ENCODE peak calls at places on chromosomes 16 and 17, in seven cellular contexts. S is NCI-H460, T is aorta, Z is fibroblast of pulmonary artery, F is ureter, Q is cardiac septum, P is HFF-Myc. X is an unnamed sample.

GRCh38 chr16:1887711-1888354 is 15.9 kb upstream of the MEIOB start:
- DNase-seq in S (no peak), T (no peak), Z (no peak), F (no peak), Q (no peak), P (no peak), X (no peak)

GRCh38 chr16:86525696-86526095 is 15.4 kb downstream of the FOXF1 start:
- DNase-seq in S (no peak), T (no peak), Z (no peak), F (no peak), Q (no peak), P (no peak), X (no peak)

GRCh38 chr17:35189291-35189690 is 4.9 kb downstream of the SLC35G3 start:
- DNase-seq in S (no peak), T (no peak), Z (peak), F (no peak), Q (no peak), P (no peak), X (no peak)

GRCh38 chr16:4371481-4372314 is at the start of gene VASN:
- DNase-seq in S (no peak), T (peak), Z (peak), F (peak), Q (peak), P (no peak), X (no peak)

GRCh38 chr17:40602445-40603443 is 37.5 kb upstream of the CCR7 start:
- DNase-seq in S (no peak), T (no peak), Z (no peak), F (no peak), Q (no peak), P (no peak), X (no peak)

GRCh38 chr17:80025140-80025539 is 10.5 kb downstream of the TBC1D16 start:
- DNase-seq in S (no peak), T (no peak), Z (no peak), F (no peak), Q (no peak), P (no peak), X (peak)

GRCh38 chr16:14070555-14070876 is 603 bp upstream of the MRTFB start:
- DNase-seq in S (no peak), T (no peak), Z (no peak), F (no peak), Q (no peak), P (no peak), X (no peak)

GRCh38 chr16:74608944-74609343 is 2.0 kb upstream of the GLG1 start:
- DNase-seq in S (no peak), T (no peak), Z (no peak), F (no peak), Q (no peak), P (no peak), X (no peak)

GRCh38 chr17:17469996-17470395 is 6.8 kb upstream of the MED9 start:
- DNase-seq in S (no peak), T (no peak), Z (no peak), F (no peak), Q (no peak), P (no peak), X (no peak)

GRCh38 chr17:42865638-42866094 is 14.7 kb downstream of the AOC3 start:
- DNase-seq in S (no peak), T (no peak), Z (no peak), F (no peak), Q (no peak), P (no peak), X (no peak)

GRCh38 chr16:89386337-89386736 is 104.0 kb downstream of the ANKRD11 start:
- DNase-seq in S (no peak), T (no peak), Z (no peak), F (no peak), Q (no peak), P (no peak), X (no peak)

GRCh38 chr16:57807968-57808528 is 5.8 kb upstream of the KIFC3 start:
- DNase-seq in S (peak), T (peak), Z (peak), F (peak), Q (peak), P (no peak), X (peak)

GRCh38 chr17:34110315-34110714 is 144.8 kb upstream of the CCL2 start:
- DNase-seq in S (no peak), T (no peak), Z (no peak), F (no peak), Q (no peak), P (no peak), X (no peak)

GRCh38 chr17:75757086-75757681 is 7.8 kb downstream of the GALK1 start:
- DNase-seq in S (no peak), T (no peak), Z (no peak), F (no peak), Q (no peak), P (no peak), X (no peak)

GRCh38 chr17:43018008-43018853 is 4.0 kb downstream of the VAT1 start:
- DNase-seq in S (no peak), T (peak), Z (no peak), F (no peak), Q (no peak), P (no peak), X (peak)

GRCh38 chr16:85046957-85047866 is 19.6 kb downstream of the KIAA0513 start:
- DNase-seq in S (no peak), T (no peak), Z (peak), F (no peak), Q (no peak), P (no peak), X (peak)